ENCODE peak calls at places on chromosomes 6 and 20, in four cellular contexts. H is A549, D is K562, Z is ovary. G is an unnamed sample.

GRCh38 chr6:128417698-128418097 is 102.7 kb downstream of the PTPRK start:
- DNase-seq in H (no peak), D (no peak), Z (no peak), G (no peak)

GRCh38 chr6:91340998-91341397 is 754.1 kb upstream of the MAP3K7 start:
- DNase-seq in D (no peak), Z (no peak), H (no peak), G (no peak)

GRCh38 chr20:21048841-21049273 is 57.3 kb downstream of the LINC00237 start:
- DNase-seq in D (peak), Z (no peak), H (peak), G (no peak)

GRCh38 chr20:57275813-57276212 is 9.4 kb upstream of the BMP7 start:
- DNase-seq in Z (no peak), D (no peak), H (no peak), G (no peak)

GRCh38 chr20:3239867-3240775 is 1.1 kb upstream of the SLC4A11 start:
- DNase-seq in D (peak), H (no peak), Z (no peak), G (no peak)

GRCh38 chr6:150072201-150072600 is 3.3 kb upstream of the ULBP3 start:
- DNase-seq in Z (no peak), H (peak), D (peak), G (no peak)

GRCh38 chr6:48476257-48476656 is 365.3 kb upstream of the PTCHD4 start:
- DNase-seq in Z (no peak), H (no peak), D (no peak), G (no peak)

GRCh38 chr6:113318553-113318952 is 538.6 kb upstream of the MARCKS start:
- DNase-seq in D (no peak), Z (no peak), H (no peak), G (no peak)

GRCh38 chr6:34232901-34233300 is 3.8 kb upstream of the HMGA1 start:
- DNase-seq in Z (no peak), H (no peak), D (no peak), G (peak)

GRCh38 chr20:58794510-58795180 is 56.1 kb downstream of the GNAS-AS1 start:
- DNase-seq in Z (no peak), H (no peak), D (no peak), G (no peak)

GRCh38 chr6:50992232-50992631 is 173.6 kb downstream of the TFAP2B start:
- DNase-seq in H (no peak), Z (no peak), D (no peak), G (no peak)

GRCh38 chr6:22036267-22036666 is 260.6 kb downstream of the PRL start:
- DNase-seq in D (no peak), Z (no peak), H (peak), G (no peak)

GRCh38 chr6:551405-551804 is 105.5 kb downstream of the HUS1B start:
- DNase-seq in Z (no peak), H (no peak), D (no peak), G (no peak)

GRCh38 chr6:30875244-30876038 is 8.9 kb upstream of the DDR1 start:
- DNase-seq in D (no peak), Z (no peak), H (no peak), G (no peak)

GRCh38 chr6:137395316-137395715 is 98.9 kb downstream of the OLIG3 start:
- DNase-seq in H (no peak), D (no peak), Z (no peak), G (no peak)

GRCh38 chr6:8391934-8392333 is 43.4 kb downstream of the SLC35B3 start:
- DNase-seq in Z (no peak), D (no peak), H (no peak), G (no peak)

GRCh38 chr6:113763883-113764282 is 93.3 kb upstream of the MARCKS start:
- DNase-seq in Z (no peak), H (peak), D (no peak), G (no peak)

GRCh38 chr20:57535297-57535696 is 10.4 kb upstream of the CTCFL start:
- DNase-seq in H (no peak), D (peak), Z (no peak), G (no peak)

GRCh38 chr20:4949833-4950178 is 51.5 kb downstream of the SLC23A2 start:
- DNase-seq in Z (no peak), D (peak), H (peak), G (no peak)

GRCh38 chr6:89239338-89239737 is 22.2 kb upstream of the GABRR1 start:
- DNase-seq in D (peak), H (no peak), Z (no peak), G (no peak)

GRCh38 chr6:159089443-159089842 is 44.7 kb upstream of the TAGAP start:
- DNase-seq in Z (no peak), H (no peak), D (no peak), G (no peak)

GRCh38 chr20:45450097-45450818 is 19.3 kb upstream of the WFDC2 start:
- DNase-seq in H (peak), D (peak), Z (no peak), G (no peak)

GRCh38 chr6:169979873-169980440 is 228.5 kb downstream of the ERMARD start:
- DNase-seq in Z (no peak), D (no peak), H (no peak), G (peak)

GRCh38 chr20:1341561-1342265 is 12.8 kb upstream of the SDCBP2 start:
- DNase-seq in Z (no peak), D (no peak), H (no peak), G (no peak)

GRCh38 chr6:166657531-166657930 is 30.5 kb upstream of the RPS6KA2 start:
- DNase-seq in Z (no peak), D (no peak), H (no peak), G (no peak)
- TF ChIP-seq EP300 in Z (no peak), D (no peak), H (no peak), G (no peak)

DNA sequence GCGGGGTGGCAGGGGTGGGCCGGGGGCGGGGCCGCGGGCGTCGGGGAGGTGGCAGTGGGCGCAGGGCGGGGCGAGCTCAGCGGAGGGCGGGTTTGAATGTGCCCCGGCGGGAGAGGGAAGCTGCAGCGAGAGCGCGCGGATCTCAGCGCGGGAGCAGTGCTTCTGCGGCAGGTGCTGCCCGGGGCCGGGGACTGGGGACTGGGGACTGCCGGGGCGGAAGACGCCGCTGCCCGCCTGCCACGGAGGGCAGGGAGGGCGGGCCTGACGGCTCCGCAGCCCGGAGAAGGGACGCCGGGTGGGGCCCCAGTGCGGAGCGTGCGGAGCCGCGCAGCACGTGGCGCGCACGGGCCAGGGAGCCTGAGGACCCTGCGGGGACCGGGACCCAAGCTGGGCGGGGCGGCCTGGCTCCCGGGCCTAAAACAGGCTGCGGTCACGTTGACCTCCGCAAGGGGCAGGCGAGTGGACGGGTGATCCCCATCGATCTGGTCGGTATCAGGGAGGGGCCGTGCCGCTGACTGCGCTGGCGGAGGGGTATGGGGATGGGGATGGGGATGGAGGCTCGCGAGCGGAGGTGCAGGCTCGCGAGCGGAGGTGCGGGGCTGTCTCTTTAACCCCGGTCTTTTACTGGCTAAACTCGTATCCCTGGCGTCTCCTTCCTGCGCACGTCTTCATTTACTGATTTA is at the start of gene SLC29A1:
- DNase-seq in Z (peak), H (peak), D (peak), G (no peak)
- TF ChIP-seq CTCF in Z (no peak), H (no peak), D (no peak), G (no peak)

DNA sequence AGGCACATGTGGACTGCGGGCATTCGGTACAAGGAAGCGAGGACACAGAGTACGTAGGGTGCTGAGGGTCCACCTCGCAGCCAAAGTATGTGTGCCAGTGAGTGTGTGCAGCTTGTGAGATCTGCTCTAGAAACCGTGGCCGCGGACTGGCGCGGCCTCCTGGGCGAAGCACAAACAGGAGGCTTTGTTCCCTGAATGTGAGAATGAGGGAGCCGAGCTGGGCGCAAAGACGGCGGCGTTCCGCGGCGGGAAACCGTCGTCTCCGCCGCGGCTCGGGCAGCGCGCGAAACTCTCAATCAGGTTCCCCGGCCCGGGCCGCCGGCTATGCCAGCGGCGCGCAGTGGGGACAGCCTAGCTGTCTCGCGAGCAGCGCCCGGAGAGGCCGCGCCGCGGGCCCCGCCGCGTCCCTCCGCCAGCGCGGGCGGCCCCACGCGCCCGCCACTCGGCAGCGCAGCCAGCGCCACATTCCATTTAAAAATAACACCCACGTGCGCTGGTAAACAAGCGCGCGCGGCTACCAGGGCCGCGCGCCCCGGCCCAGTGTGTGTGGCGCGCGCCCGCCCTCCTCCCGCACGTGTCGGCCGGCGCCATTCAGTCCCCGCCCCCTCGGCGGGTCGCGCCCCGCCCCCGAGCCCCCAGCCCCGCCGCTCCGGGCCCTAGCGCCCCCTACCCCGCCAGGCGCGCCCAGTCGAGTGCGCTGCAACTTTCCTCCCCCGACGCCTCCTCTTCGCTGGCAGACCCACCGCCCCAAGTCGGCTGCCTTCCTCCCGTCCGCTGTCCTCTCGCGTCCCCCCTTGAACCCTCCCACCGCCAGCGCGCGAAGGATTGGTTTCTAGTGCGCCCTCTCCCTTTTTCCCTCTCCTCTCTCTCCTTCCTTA is 3.0 kb upstream of the FOXO3 start:
- DNase-seq in Z (peak), H (no peak), D (peak), G (peak)
- TF ChIP-seq EP300 in Z (no peak), H (no peak), D (no peak), G (no peak)

DNA sequence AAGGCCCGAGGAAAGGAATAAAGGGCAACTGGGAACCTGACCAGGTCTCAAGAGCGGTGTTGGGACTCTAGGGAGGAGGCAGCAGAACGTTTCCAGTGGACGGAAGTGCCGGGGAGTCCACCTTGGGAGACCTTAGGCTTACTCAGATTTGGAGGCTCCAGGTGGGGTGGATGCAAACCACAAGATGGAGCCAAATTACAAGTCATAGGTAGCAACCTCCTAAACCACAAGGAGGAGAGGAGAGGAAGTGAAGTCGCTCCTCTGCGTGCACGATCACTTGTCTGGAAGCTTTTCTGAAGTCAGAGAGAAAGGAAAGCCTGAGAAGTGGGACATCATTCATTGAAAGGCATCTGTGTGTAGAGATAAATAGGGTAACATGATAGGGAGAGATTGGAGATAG is 9.3 kb downstream of the HLA-DOA start:
- DNase-seq in H (no peak), D (no peak), Z (no peak), G (no peak)
- TF ChIP-seq CTCF in H (peak), D (peak), Z (no peak), G (no peak)

GRCh38 chr6:84013931-84014330 is 19.6 kb upstream of the MRAP2 start:
- DNase-seq in D (no peak), H (no peak), Z (no peak), G (no peak)

GRCh38 chr6:84018453-84019061 is 15.0 kb upstream of the MRAP2 start:
- DNase-seq in H (no peak), Z (no peak), D (no peak), G (no peak)

GRCh38 chr6:84013354-84013753 is 20.2 kb upstream of the MRAP2 start:
- DNase-seq in Z (no peak), H (no peak), D (no peak), G (no peak)

GRCh38 chr6:84017709-84018452 is 15.7 kb upstream of the MRAP2 start:
- DNase-seq in H (no peak), Z (no peak), D (no peak), G (no peak)

GRCh38 chr6:84016029-84016428 is 17.5 kb upstream of the MRAP2 start:
- DNase-seq in Z (no peak), D (no peak), H (no peak), G (no peak)
- TF ChIP-seq EP300 in Z (no peak), D (no peak), H (no peak), G (no peak)

GRCh38 chr20:51575486-51575885 is 33.0 kb upstream of the NFATC2 start:
- DNase-seq in D (no peak), H (no peak), Z (no peak), G (no peak)

GRCh38 chr20:51577432-51578144 is 35.1 kb upstream of the NFATC2 start:
- DNase-seq in H (no peak), Z (no peak), D (no peak), G (no peak)

GRCh38 chr20:51571470-51571794 is 28.9 kb upstream of the NFATC2 start:
- DNase-seq in Z (no peak), D (no peak), H (no peak), G (no peak)

GRCh38 chr20:51573576-51574243 is 31.2 kb upstream of the NFATC2 start:
- DNase-seq in D (no peak), H (no peak), Z (no peak), G (no peak)

GRCh38 chr20:51574248-51575033 is 31.9 kb upstream of the NFATC2 start:
- DNase-seq in D (no peak), Z (no peak), H (no peak), G (no peak)
- TF ChIP-seq CTCF in D (no peak), Z (no peak), H (no peak), G (no peak)

GRCh38 chr20:11373391-11373790 is 544.3 kb upstream of the BTBD3 start:
- DNase-seq in Z (no peak), H (no peak), D (no peak), G (no peak)
- TF ChIP-seq EP300 in Z (no peak), H (no peak), D (no peak), G (no peak)

DNA sequence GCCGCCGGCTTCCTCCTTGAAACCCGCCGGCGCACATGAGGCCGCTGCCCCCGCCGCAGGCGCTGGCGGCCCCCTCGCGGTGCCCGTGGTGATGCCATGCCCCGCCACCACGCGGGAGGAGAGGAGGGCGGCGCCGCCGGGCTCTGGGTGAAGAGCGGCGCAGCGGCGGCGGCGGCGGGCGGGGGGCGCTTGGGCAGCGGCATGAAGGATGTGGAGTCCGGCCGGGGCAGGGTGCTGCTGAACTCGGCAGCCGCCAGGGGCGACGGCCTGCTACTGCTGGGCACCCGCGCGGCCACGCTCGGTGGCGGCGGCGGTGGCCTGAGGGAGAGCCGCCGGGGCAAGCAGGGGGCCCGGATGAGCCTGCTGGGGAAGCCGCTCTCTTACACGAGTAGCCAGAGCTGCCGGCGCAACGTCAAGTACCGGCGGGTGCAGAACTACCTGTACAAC is 253 bp downstream of the KCNQ5 start:
- DNase-seq in Z (no peak), D (peak), H (peak), G (peak)
- TF ChIP-seq CTCF in Z (no peak), D (no peak), H (no peak), G (peak)